ENCODE peak calls at places on chromosome 15, in ten cellular contexts. D is lower leg skin, V is neural progenitor cell, W is uterus, T is spleen, A is breast epithelium, Y is upper lobe of right lung, X is type B pancreatic cell, S is fibroblast of pulmonary artery, F is GM13977. O is an unnamed sample.

GRCh38 chr15:38525489-38525888 is 39.1 kb downstream of the RASGRP1 start:
- DNase-seq in F (no peak), D (no peak), Y (no peak), W (no peak), X (no peak), S (no peak), V (no peak), A (no peak), T (no peak), O (no peak)

GRCh38 chr15:66938114-66938830 is 127.1 kb upstream of the SMAD3 start:
- DNase-seq in W (no peak), X (no peak), F (no peak), Y (no peak), D (peak), V (no peak), T (no peak), A (no peak), S (no peak), O (no peak)

GRCh38 chr15:101001056-101001455 is 81.9 kb downstream of the LRRK1 start:
- DNase-seq in W (no peak), S (no peak), F (no peak), V (no peak), A (no peak), Y (no peak), T (no peak), X (no peak), D (no peak), O (peak)

GRCh38 chr15:56537881-56538280 is 72.9 kb upstream of the MNS1 start:
- DNase-seq in D (peak), T (peak), A (no peak), W (no peak), S (no peak), V (no peak), X (no peak), Y (peak), F (no peak), O (no peak)

GRCh38 chr15:44554934-44555723 is 18.2 kb downstream of the EIF3J start:
- DNase-seq in A (no peak), S (no peak), V (no peak), D (no peak), F (no peak), W (no peak), T (no peak), X (no peak), Y (no peak), O (no peak)

GRCh38 chr15:82986442-82986780 is 401 bp downstream of the RAMAC start:
- DNase-seq in S (no peak), F (peak), W (no peak), X (no peak), D (no peak), T (no peak), V (no peak), Y (no peak), A (no peak), O (no peak)

GRCh38 chr15:78314181-78314581 is 14.8 kb upstream of the SKIC8 start:
- DNase-seq in F (no peak), A (no peak), X (no peak), Y (peak), T (no peak), S (no peak), W (no peak), D (peak), V (no peak), O (no peak)

GRCh38 chr15:63365004-63365555 is 16.6 kb downstream of the CA12 start:
- DNase-seq in S (no peak), W (no peak), T (no peak), Y (no peak), A (no peak), V (no peak), D (no peak), X (no peak), F (no peak), O (no peak)

GRCh38 chr15:57769266-57769665 is 62.8 kb downstream of the POLR2M start:
- DNase-seq in X (no peak), S (peak), V (no peak), T (no peak), Y (no peak), D (peak), F (no peak), W (peak), A (no peak), O (no peak)

GRCh38 chr15:66740802-66741201 is 38.8 kb downstream of the SMAD6 start:
- DNase-seq in T (no peak), X (no peak), S (no peak), W (peak), F (no peak), A (no peak), D (no peak), Y (peak), V (no peak), O (no peak)

GRCh38 chr15:56351362-56351761 is 13.9 kb upstream of the TEX9 start:
- DNase-seq in D (no peak), X (no peak), Y (no peak), T (no peak), V (peak), F (no peak), S (no peak), W (no peak), A (no peak), O (no peak)

GRCh38 chr15:71595846-71596553 is 214.4 kb upstream of the NR2E3 start:
- DNase-seq in A (no peak), W (no peak), X (no peak), T (no peak), F (no peak), Y (no peak), D (no peak), S (no peak), V (no peak), O (no peak)

GRCh38 chr15:73870700-73871408 is 2.5 kb upstream of the TBC1D21 start:
- DNase-seq in V (no peak), X (peak), S (peak), W (peak), Y (no peak), A (no peak), D (peak), T (no peak), F (no peak), O (no peak)

GRCh38 chr15:70096215-70096974 is 1.3 kb downstream of the TLE3 start:
- DNase-seq in T (peak), V (no peak), S (peak), D (peak), Y (peak), F (peak), W (peak), A (peak), X (no peak), O (no peak)

GRCh38 chr15:60679256-60679655 is 200.3 kb upstream of the ICE2 start:
- DNase-seq in F (no peak), D (no peak), V (no peak), S (no peak), X (no peak), A (no peak), T (no peak), W (no peak), Y (no peak), O (no peak)

GRCh38 chr15:64158363-64159134 is 4.3 kb downstream of the PPIB start:
- DNase-seq in D (peak), Y (no peak), X (no peak), V (no peak), F (no peak), S (no peak), W (no peak), A (no peak), T (no peak), O (no peak)

GRCh38 chr15:74430510-74430951 is 3.2 kb downstream of the SEMA7A start:
- DNase-seq in T (no peak), Y (no peak), A (no peak), X (no peak), S (no peak), D (no peak), F (no peak), W (no peak), V (no peak), O (no peak)

GRCh38 chr15:77819841-77820728 is 187.4 kb upstream of the LINGO1 start:
- DNase-seq in T (no peak), A (no peak), S (no peak), V (peak), Y (no peak), F (no peak), X (no peak), D (no peak), W (no peak), O (no peak)

GRCh38 chr15:45414215-45414885 is 36.0 kb upstream of the GATM start:
- DNase-seq in V (no peak), T (no peak), F (no peak), S (no peak), Y (no peak), A (no peak), W (no peak), X (no peak), D (no peak), O (no peak)

GRCh38 chr15:47477253-47477652 is 240.1 kb upstream of the SEMA6D start:
- DNase-seq in D (no peak), X (no peak), S (peak), F (no peak), V (no peak), A (no peak), W (no peak), T (no peak), Y (no peak), O (no peak)

GRCh38 chr15:49045691-49046112 is 544 bp downstream of the SECISBP2L start:
- DNase-seq in D (no peak), X (no peak), S (peak), A (no peak), Y (no peak), W (peak), F (peak), V (peak), T (no peak), O (no peak)

GRCh38 chr15:45892182-45892581 is 257.4 kb downstream of the SQOR start:
- DNase-seq in F (no peak), W (peak), S (peak), T (no peak), X (no peak), A (no peak), V (no peak), D (no peak), Y (no peak), O (no peak)

GRCh38 chr15:62899090-62899493 is 143.5 kb upstream of the TPM1 start:
- DNase-seq in X (no peak), S (no peak), V (no peak), W (peak), A (peak), T (no peak), Y (no peak), F (no peak), D (no peak), O (no peak)

GRCh38 chr15:40702077-40702476 is 7.1 kb downstream of the RAD51 start:
- DNase-seq in T (no peak), W (no peak), X (no peak), Y (no peak), D (no peak), S (peak), F (no peak), A (no peak), V (no peak), O (no peak)

GRCh38 chr15:70646169-70646568 is 117.2 kb downstream of the UACA start:
- DNase-seq in X (no peak), A (no peak), F (no peak), D (no peak), V (no peak), Y (no peak), W (no peak), S (no peak), T (no peak), O (no peak)

GRCh38 chr15:41284425-41285177 is 47.8 kb downstream of the OIP5 start:
- DNase-seq in T (no peak), X (no peak), D (peak), S (peak), Y (no peak), W (no peak), F (no peak), A (no peak), V (peak), O (no peak)

GRCh38 chr15:66995257-66995656 is 70.1 kb upstream of the SMAD3 start:
- DNase-seq in X (no peak), S (peak), D (no peak), W (no peak), T (no peak), A (no peak), Y (no peak), F (no peak), V (no peak), O (peak)

GRCh38 chr15:60840703-60841411 is 361.9 kb upstream of the ICE2 start:
- DNase-seq in V (peak), S (no peak), D (no peak), Y (no peak), A (no peak), F (no peak), W (no peak), X (no peak), T (no peak), O (no peak)

GRCh38 chr15:48967336-48967735 is 3.6 kb upstream of the SHC4 start:
- DNase-seq in F (no peak), T (no peak), D (no peak), X (no peak), Y (no peak), V (no peak), S (no peak), A (no peak), W (no peak), O (no peak)

GRCh38 chr15:37057831-37058230 is 42.5 kb downstream of the MEIS2 start:
- DNase-seq in W (no peak), V (peak), A (no peak), X (no peak), S (no peak), F (no peak), T (no peak), Y (no peak), D (no peak), O (no peak)

GRCh38 chr15:73034213-73034612 is 18.1 kb upstream of the NEO1 start:
- DNase-seq in T (no peak), S (no peak), D (no peak), F (no peak), Y (no peak), A (no peak), V (no peak), X (no peak), W (no peak), O (no peak)

GRCh38 chr15:53872410-53872809 is 105.8 kb upstream of the UNC13C start:
- DNase-seq in F (no peak), Y (no peak), A (no peak), T (no peak), V (no peak), S (no peak), W (no peak), X (no peak), D (no peak), O (no peak)

GRCh38 chr15:77519540-77519939 is 98.9 kb downstream of the HMG20A start:
- DNase-seq in A (no peak), F (no peak), Y (no peak), S (no peak), T (peak), W (no peak), D (peak), X (no peak), V (no peak), O (no peak)

GRCh38 chr15:57551717-57552677 is 39.7 kb upstream of the MYZAP start:
- DNase-seq in X (no peak), A (peak), W (no peak), D (peak), S (peak), Y (no peak), F (no peak), T (no peak), V (peak), O (no peak)

GRCh38 chr15:90860942-90861675 is 7.3 kb upstream of the FURIN start:
- DNase-seq in V (no peak), D (no peak), A (no peak), T (no peak), Y (no peak), W (no peak), F (no peak), S (no peak), X (no peak), O (no peak)

GRCh38 chr15:98381446-98381845 is 266.9 kb upstream of the IGF1R start:
- DNase-seq in F (no peak), A (no peak), T (no peak), X (no peak), D (no peak), Y (no peak), S (no peak), W (no peak), V (no peak), O (peak)

GRCh38 chr15:39304931-39305728 is 275.7 kb upstream of the THBS1 start:
- DNase-seq in Y (no peak), S (no peak), X (no peak), W (no peak), F (no peak), D (no peak), V (no peak), T (no peak), A (no peak), O (no peak)

GRCh38 chr15:49064281-49064653 is 18.0 kb upstream of the SECISBP2L start:
- DNase-seq in D (no peak), X (no peak), A (no peak), V (no peak), S (no peak), W (no peak), T (no peak), F (no peak), Y (no peak), O (no peak)

GRCh38 chr15:70132571-70132970 is 34.9 kb upstream of the TLE3 start:
- DNase-seq in A (no peak), D (no peak), Y (no peak), X (no peak), T (no peak), S (no peak), V (no peak), F (no peak), W (no peak), O (no peak)

GRCh38 chr15:67750371-67750770 is 74.9 kb upstream of the SKOR1 start:
- DNase-seq in D (no peak), T (no peak), Y (no peak), A (no peak), V (no peak), W (no peak), X (no peak), S (no peak), F (no peak), O (no peak)

DNA sequence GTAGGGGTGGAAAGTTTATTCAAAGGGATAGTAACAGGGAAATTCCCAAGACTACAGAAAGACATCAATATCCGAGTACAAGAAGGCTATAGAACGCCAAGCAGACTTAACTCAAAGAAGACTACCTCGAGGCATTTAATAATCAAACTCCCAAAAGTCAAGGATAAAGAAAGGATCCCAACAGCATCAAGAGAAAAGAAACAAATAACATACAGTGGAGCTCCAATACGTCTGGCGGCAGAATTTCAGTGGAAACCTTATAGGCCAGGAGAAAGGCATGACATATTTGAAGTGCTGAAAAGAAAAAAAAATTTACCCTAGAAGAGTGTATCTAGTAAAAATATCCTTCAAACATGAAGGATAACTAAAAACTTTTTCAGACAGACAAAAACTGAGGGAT is 95.6 kb downstream of the DMXL2 start:
- DNase-seq in V (no peak), Y (no peak), T (no peak), X (no peak), S (no peak), F (no peak), D (no peak), A (no peak), W (no peak), O (no peak)
- TF ChIP-seq CTCF in V (no peak), Y (no peak), T (no peak), X (no peak), S (no peak), F (no peak), D (no peak), A (no peak), W (no peak), O (no peak)

DNA sequence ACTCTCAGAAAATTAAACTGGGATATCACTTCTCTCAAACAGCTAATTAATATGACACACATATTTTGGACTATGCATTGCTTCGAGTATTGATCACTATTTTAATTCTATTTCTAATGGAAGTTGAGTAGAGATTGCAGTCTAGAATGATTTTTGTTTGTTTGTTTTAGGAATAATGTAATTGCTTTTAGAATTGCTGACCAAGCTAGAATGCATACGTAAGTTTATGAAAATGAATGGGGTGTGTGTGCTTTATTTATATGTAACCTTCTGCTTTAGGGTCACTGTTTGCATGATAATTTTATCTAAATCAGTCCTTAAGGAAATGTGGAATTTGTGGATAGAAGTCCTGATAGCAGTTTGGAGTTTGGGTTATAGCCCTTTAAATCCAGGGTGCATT is 371.4 kb downstream of the NR2F2 start:
- DNase-seq in D (no peak), T (no peak), X (no peak), W (no peak), S (no peak), F (no peak), A (no peak), V (no peak), Y (no peak), O (no peak)
- TF ChIP-seq CTCF in D (no peak), T (no peak), X (no peak), W (no peak), S (no peak), F (no peak), A (no peak), V (no peak), Y (no peak), O (no peak)

GRCh38 chr15:52082197-52083036 is 30.2 kb downstream of the BCL2L10 start:
- DNase-seq in A (no peak), X (no peak), W (no peak), S (no peak), Y (no peak), F (peak), D (no peak), V (peak), T (no peak), O (peak)
- TF ChIP-seq CTCF in A (no peak), X (no peak), W (no peak), S (no peak), Y (no peak), F (no peak), D (no peak), V (no peak), T (no peak), O (no peak)

GRCh38 chr15:85312925-85313324 is 67.5 kb upstream of the AKAP13 start:
- DNase-seq in V (no peak), Y (no peak), D (no peak), S (peak), A (no peak), W (no peak), T (no peak), F (no peak), X (no peak), O (no peak)
- TF ChIP-seq CTCF in V (no peak), Y (peak), D (no peak), S (peak), A (no peak), W (no peak), T (no peak), F (peak), X (peak), O (peak)